ENCODE peak calls at places on chromosomes 6 and 20, in four cellular contexts. I is ovary, T is K562, R is heart left ventricle. Q is an unnamed sample.

GRCh38 chr20:53569606-53570307 is 23.9 kb downstream of the ZNF217 start:
- DNase-seq in T (no peak), I (no peak), R (no peak), Q (no peak)

GRCh38 chr6:157679605-157680580 is 143.2 kb upstream of the SNX9 start:
- DNase-seq in T (no peak), R (no peak), I (no peak), Q (no peak)

GRCh38 chr6:6987749-6988148 is 120.0 kb upstream of the RREB1 start:
- DNase-seq in R (no peak), I (no peak), T (no peak), Q (no peak)

GRCh38 chr6:18349350-18349749 is 37.8 kb upstream of the RNF144B start:
- DNase-seq in T (no peak), R (no peak), I (no peak), Q (no peak)

GRCh38 chr6:106964099-106964498 is 10.4 kb downstream of the CD24 start:
- DNase-seq in T (no peak), R (no peak), I (no peak), Q (no peak)

GRCh38 chr20:3658019-3658707 is 5.0 kb downstream of the GFRA4 start:
- DNase-seq in R (peak), I (no peak), T (no peak), Q (no peak)

GRCh38 chr6:155313602-155314091 is 637 bp downstream of the TFB1M start:
- DNase-seq in R (no peak), T (peak), I (no peak), Q (no peak)

GRCh38 chr20:38222923-38223742 is 37.4 kb downstream of the KIAA1755 start:
- DNase-seq in R (no peak), T (no peak), I (peak), Q (no peak)

GRCh38 chr20:32485770-32486248 is 99.3 kb downstream of the NOL4L start:
- DNase-seq in I (no peak), R (no peak), T (no peak), Q (no peak)

GRCh38 chr6:44001318-44001868 is 125.9 kb downstream of the MRPL14 start:
- DNase-seq in R (peak), T (peak), I (no peak), Q (no peak)

GRCh38 chr6:1314617-1315016 is 2.7 kb downstream of the FOXQ1 start:
- DNase-seq in I (no peak), T (no peak), R (no peak), Q (no peak)

GRCh38 chr6:110828396-110828795 is 13.1 kb upstream of the CDK19 start:
- DNase-seq in T (no peak), R (no peak), I (no peak), Q (no peak)

GRCh38 chr6:156933201-156934053 is 156.2 kb downstream of the ARID1B start:
- DNase-seq in R (no peak), I (no peak), T (no peak), Q (no peak)

GRCh38 chr6:131629656-131630055 is 1.6 kb upstream of the MED23 start:
- DNase-seq in R (no peak), T (no peak), I (no peak), Q (no peak)

GRCh38 chr6:42704251-42704936 is 18.0 kb downstream of the PRPH2 start:
- DNase-seq in T (no peak), I (peak), R (peak), Q (peak)

GRCh38 chr20:5933802-5934436 is 16.4 kb downstream of the TRMT6 start:
- DNase-seq in T (peak), R (no peak), I (no peak), Q (no peak)
- TF ChIP-seq CTCF in T (peak), R (peak), I (no peak), Q (peak)

GRCh38 chr6:11475019-11475418 is 62.5 kb upstream of the TMEM170B start:
- DNase-seq in R (no peak), T (no peak), I (no peak), Q (no peak)

GRCh38 chr6:11467364-11467763 is 70.2 kb upstream of the TMEM170B start:
- DNase-seq in R (no peak), T (no peak), I (no peak), Q (no peak)

GRCh38 chr6:11471261-11471660 is 66.3 kb upstream of the TMEM170B start:
- DNase-seq in I (no peak), R (no peak), T (no peak), Q (no peak)

GRCh38 chr6:11469684-11470083 is 67.9 kb upstream of the TMEM170B start:
- DNase-seq in R (no peak), T (no peak), I (no peak), Q (no peak)

DNA sequence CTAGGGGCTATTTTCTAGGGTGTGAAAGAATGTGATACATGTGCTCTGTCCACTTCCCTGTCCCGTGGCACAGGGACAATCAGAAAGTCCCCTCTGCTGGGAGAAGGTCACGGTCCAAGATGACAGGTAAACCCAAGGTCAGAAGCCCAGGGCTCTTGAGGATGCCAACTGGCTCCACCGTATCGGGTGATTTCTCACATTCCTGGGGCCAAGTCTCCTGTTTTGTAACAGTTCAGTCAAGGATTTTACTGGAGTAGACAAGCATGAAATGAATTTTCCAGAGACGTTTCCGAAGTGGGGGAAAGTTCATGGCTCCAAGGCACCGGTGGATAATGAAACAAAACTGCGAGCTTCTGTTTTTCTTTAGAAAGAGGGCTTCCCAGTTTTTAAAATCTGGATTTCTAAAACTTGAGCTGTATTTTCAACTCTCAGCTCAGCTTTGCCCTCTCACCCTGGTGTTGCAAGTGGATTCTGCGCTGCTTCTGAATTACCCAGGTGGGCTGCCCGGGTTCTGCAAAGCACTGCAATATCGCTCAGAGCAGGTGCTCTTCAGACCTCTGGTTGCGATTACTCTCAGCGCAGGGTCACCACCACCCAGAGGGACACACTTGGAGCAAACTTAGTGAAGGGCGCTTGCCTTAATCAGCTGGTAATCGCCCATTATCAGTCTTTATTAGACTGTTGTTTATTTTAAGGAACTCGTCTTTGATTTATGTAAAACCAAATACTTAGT is 64.4 kb upstream of the TMEM170B start:
- DNase-seq in T (no peak), R (no peak), I (no peak), Q (no peak)
- TF ChIP-seq POLR2A in T (no peak), R (no peak), I (no peak), Q (no peak)

GRCh38 chr6:166304106-166304505 is 4.1 kb downstream of the PRR18 start:
- DNase-seq in T (no peak), I (no peak), R (no peak), Q (no peak)
- TF ChIP-seq CTCF in T (no peak), I (no peak), R (no peak), Q (no peak)

DNA sequence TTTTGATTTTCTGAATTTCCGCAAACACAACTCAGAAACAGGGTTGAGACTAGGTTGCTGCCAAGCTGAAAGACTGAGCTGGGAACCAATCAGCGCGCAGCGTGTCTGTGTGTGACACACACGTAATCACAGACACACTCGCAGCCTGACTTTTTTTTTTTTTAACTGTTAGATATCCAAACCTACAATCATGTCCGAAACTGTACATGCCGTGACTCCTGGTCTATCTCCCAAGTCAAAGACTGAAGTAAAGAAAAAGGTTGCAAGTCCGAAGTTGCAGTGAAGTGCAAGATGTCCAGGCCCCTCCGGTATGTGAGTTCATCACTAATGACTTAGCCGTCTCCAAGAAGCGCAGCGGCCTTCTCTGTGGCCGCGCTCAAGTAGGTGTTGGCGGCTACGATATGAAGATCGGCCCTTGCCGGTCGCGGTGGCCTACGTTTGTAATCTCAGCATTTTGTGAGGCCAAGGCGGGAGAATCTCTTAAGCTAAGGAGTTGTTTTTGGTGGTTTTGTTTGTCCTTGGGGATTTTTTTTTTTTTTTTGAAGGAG is 108.2 kb downstream of the HFE start:
- DNase-seq in T (peak), R (peak), I (peak), Q (no peak)
- TF ChIP-seq POLR2A in T (peak), R (no peak), I (peak), Q (peak)

GRCh38 chr6:96537726-96538125 is 16.1 kb downstream of the UFL1 start:
- DNase-seq in T (no peak), R (no peak), I (no peak), Q (no peak)
- TF ChIP-seq CTCF in T (no peak), R (no peak), I (no peak), Q (no peak)

GRCh38 chr6:105235155-105235554 is 55.3 kb upstream of the POPDC3 start:
- DNase-seq in T (no peak), R (no peak), I (no peak), Q (no peak)
- TF ChIP-seq POLR2A in T (no peak), R (no peak), I (no peak), Q (no peak)

DNA sequence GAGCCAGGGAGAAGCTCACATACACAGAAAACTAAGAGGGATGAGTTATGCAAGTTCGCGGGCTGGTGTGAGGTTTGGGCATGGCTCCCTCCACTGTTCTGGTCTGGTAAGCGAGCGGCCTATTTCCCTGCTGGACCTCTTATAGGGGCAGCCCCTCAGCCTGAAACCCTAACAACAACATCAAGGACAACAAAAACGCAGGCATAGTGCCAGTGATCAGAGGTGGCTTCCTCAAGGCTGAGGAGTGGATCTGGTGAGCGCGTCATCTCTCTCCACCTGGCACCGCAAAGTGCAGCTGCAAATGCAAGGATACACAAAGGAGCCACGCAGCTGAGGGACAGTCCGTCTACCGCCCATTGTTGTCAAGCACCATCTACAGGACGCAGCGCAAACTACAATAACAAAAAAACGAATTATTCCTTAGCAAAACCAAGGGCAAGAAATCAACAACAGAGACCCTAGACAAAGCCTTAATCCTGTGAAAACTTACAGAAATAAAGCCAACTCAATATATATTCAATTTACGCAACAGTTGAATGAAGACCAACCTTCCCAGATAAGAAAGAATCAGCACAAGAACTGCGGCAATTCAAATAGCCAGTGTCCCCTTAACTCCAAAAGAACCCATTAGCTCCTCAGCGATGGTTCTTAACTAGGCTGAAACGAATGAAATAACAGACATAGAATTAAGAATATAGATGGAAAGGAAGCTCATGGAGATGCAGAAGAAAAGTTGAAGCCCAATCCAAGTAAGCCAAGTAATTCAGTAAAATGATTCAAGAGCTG is 9.2 kb upstream of the DEFB110 start:
- DNase-seq in T (peak), R (no peak), I (no peak), Q (no peak)
- TF ChIP-seq CTCF in T (peak), R (no peak), I (no peak), Q (no peak)

GRCh38 chr6:142372348-142372747 is 70.5 kb downstream of the ADGRG6 start:
- DNase-seq in I (no peak), T (no peak), R (no peak), Q (no peak)
- TF ChIP-seq POLR2A in I (no peak), T (no peak), R (no peak), Q (no peak)

GRCh38 chr6:168119539-168119938 is 40.5 kb upstream of the FRMD1 start:
- DNase-seq in R (no peak), I (no peak), T (no peak), Q (no peak)

GRCh38 chr6:168116975-168117899 is 38.2 kb upstream of the FRMD1 start:
- DNase-seq in R (peak), I (no peak), T (peak), Q (no peak)

GRCh38 chr6:168116446-168116974 is 37.5 kb upstream of the FRMD1 start:
- DNase-seq in R (no peak), I (no peak), T (no peak), Q (no peak)

GRCh38 chr6:168118935-168119334 is 39.9 kb upstream of the FRMD1 start:
- DNase-seq in R (no peak), T (no peak), I (no peak), Q (no peak)

GRCh38 chr6:168117942-168118341 is 38.9 kb upstream of the FRMD1 start:
- DNase-seq in T (no peak), I (no peak), R (no peak), Q (no peak)
- TF ChIP-seq CTCF in T (peak), I (no peak), R (peak), Q (no peak)

GRCh38 chr20:16729080-16729479 is 746 bp upstream of the SNRPB2 start:
- DNase-seq in T (no peak), I (no peak), R (no peak), Q (no peak)

GRCh38 chr20:16732506-16733152 is 2.8 kb downstream of the SNRPB2 start:
- DNase-seq in T (no peak), I (no peak), R (no peak), Q (no peak)

GRCh38 chr20:16729565-16730460 is at the start of gene SNRPB2:
- DNase-seq in T (peak), I (peak), R (peak), Q (peak)
- TF ChIP-seq POLR2A in T (peak), I (peak), R (no peak), Q (peak)